ENCODE peak calls at places on chromosomes 12 and 14, in four cellular contexts. One of them, this sample, is unnamed.

GRCh38 chr12:12518919-12519318 is 43.7 kb downstream of the DUSP16 start:
- DNase-seq in stomach: no peak
- DNase-seq in neural crest cell: no peak
- DNase-seq in GM12865: no peak
- DNase-seq in this sample: peak

GRCh38 chr12:127239781-127240180 is 1027.2 kb upstream of the TMEM132C start:
- DNase-seq in stomach: no peak
- DNase-seq in neural crest cell: no peak
- DNase-seq in GM12865: no peak
- DNase-seq in this sample: no peak

GRCh38 chr14:36829547-36829946 is 167.9 kb downstream of the PAX9 start:
- DNase-seq in stomach: no peak
- DNase-seq in neural crest cell: no peak
- DNase-seq in GM12865: no peak
- DNase-seq in this sample: no peak

GRCh38 chr12:128662106-128662505 is 161.7 kb downstream of the SLC15A4 start:
- DNase-seq in stomach: no peak
- DNase-seq in neural crest cell: no peak
- DNase-seq in GM12865: no peak
- DNase-seq in this sample: no peak

GRCh38 chr14:101665478-101666078 is 95.9 kb upstream of the PPP2R5C start:
- DNase-seq in stomach: no peak
- DNase-seq in neural crest cell: peak
- DNase-seq in GM12865: peak
- DNase-seq in this sample: peak

GRCh38 chr12:69036999-69037398 is 104.0 kb upstream of the CPM start:
- DNase-seq in stomach: no peak
- DNase-seq in neural crest cell: no peak
- DNase-seq in GM12865: no peak
- DNase-seq in this sample: no peak

GRCh38 chr14:74080820-74081460 is 3.3 kb downstream of the ALDH6A1 start:
- DNase-seq in stomach: no peak
- DNase-seq in neural crest cell: no peak
- DNase-seq in GM12865: no peak
- DNase-seq in this sample: no peak

GRCh38 chr12:100674009-100674888 is 100.8 kb downstream of the GAS2L3 start:
- DNase-seq in stomach: no peak
- DNase-seq in neural crest cell: no peak
- DNase-seq in GM12865: no peak
- DNase-seq in this sample: no peak

GRCh38 chr12:131699434-131699833 is 11.5 kb upstream of the SFSWAP start:
- DNase-seq in stomach: no peak
- DNase-seq in neural crest cell: no peak
- DNase-seq in GM12865: no peak
- DNase-seq in this sample: no peak

GRCh38 chr14:57845802-57846531 is 19.9 kb downstream of the SLC35F4 start:
- DNase-seq in stomach: no peak
- DNase-seq in neural crest cell: no peak
- DNase-seq in GM12865: no peak
- DNase-seq in this sample: no peak

GRCh38 chr14:78763746-78764145 is 593.6 kb downstream of the NRXN3 start:
- DNase-seq in stomach: no peak
- DNase-seq in neural crest cell: no peak
- DNase-seq in GM12865: no peak
- DNase-seq in this sample: no peak

GRCh38 chr12:79886917-79887519 is 47.9 kb downstream of the PPP1R12A start:
- DNase-seq in stomach: no peak
- DNase-seq in neural crest cell: no peak
- DNase-seq in GM12865: peak
- DNase-seq in this sample: peak

GRCh38 chr14:67166450-67166853 is 22.8 kb upstream of the GARIN2 start:
- DNase-seq in stomach: no peak
- DNase-seq in neural crest cell: peak
- DNase-seq in GM12865: peak
- DNase-seq in this sample: peak

GRCh38 chr12:68425998-68426397 is 93.8 kb upstream of the MDM1 start:
- DNase-seq in stomach: no peak
- DNase-seq in neural crest cell: no peak
- DNase-seq in GM12865: no peak
- DNase-seq in this sample: peak

GRCh38 chr12:59600174-59600573 is 4.3 kb downstream of the SLC16A7 start:
- DNase-seq in stomach: no peak
- DNase-seq in neural crest cell: no peak
- DNase-seq in GM12865: no peak
- DNase-seq in this sample: no peak

GRCh38 chr12:18690653-18691052 is 47.2 kb downstream of the PLCZ1 start:
- DNase-seq in stomach: no peak
- DNase-seq in neural crest cell: no peak
- DNase-seq in GM12865: no peak
- DNase-seq in this sample: peak

GRCh38 chr12:84874125-84874824 is 38.3 kb downstream of the SLC6A15 start:
- DNase-seq in stomach: no peak
- DNase-seq in neural crest cell: no peak
- DNase-seq in GM12865: peak
- DNase-seq in this sample: peak

GRCh38 chr12:123106640-123107359 is 44.1 kb downstream of the PITPNM2 start:
- DNase-seq in stomach: no peak
- DNase-seq in neural crest cell: no peak
- DNase-seq in GM12865: peak
- DNase-seq in this sample: no peak

GRCh38 chr14:63562414-63562813 is 19.2 kb upstream of the PPP2R5E start:
- DNase-seq in stomach: no peak
- DNase-seq in neural crest cell: no peak
- DNase-seq in GM12865: no peak
- DNase-seq in this sample: no peak

GRCh38 chr12:14273911-14274306 is 91.6 kb upstream of the ATF7IP start:
- DNase-seq in stomach: no peak
- DNase-seq in neural crest cell: no peak
- DNase-seq in GM12865: peak
- DNase-seq in this sample: no peak

GRCh38 chr14:79837699-79838098 is 373.6 kb downstream of the DIO2 start:
- DNase-seq in stomach: no peak
- DNase-seq in neural crest cell: no peak
- DNase-seq in GM12865: no peak
- DNase-seq in this sample: no peak

GRCh38 chr14:103445783-103446182 is 60.6 kb downstream of the MARK3 start:
- DNase-seq in stomach: no peak
- DNase-seq in neural crest cell: no peak
- DNase-seq in GM12865: no peak
- DNase-seq in this sample: no peak

GRCh38 chr12:14424545-14424944 is 59.1 kb downstream of the ATF7IP start:
- DNase-seq in stomach: no peak
- DNase-seq in neural crest cell: no peak
- DNase-seq in GM12865: no peak
- DNase-seq in this sample: no peak

GRCh38 chr12:59615392-59616165 is 19.8 kb downstream of the SLC16A7 start:
- DNase-seq in stomach: peak
- DNase-seq in neural crest cell: no peak
- DNase-seq in GM12865: no peak
- DNase-seq in this sample: no peak

GRCh38 chr14:69327507-69327906 is 67.5 kb downstream of the GALNT16 start:
- DNase-seq in stomach: no peak
- DNase-seq in neural crest cell: no peak
- DNase-seq in GM12865: no peak
- DNase-seq in this sample: no peak

GRCh38 chr12:51888316-51889215 is 663 bp downstream of the ANKRD33 start:
- DNase-seq in stomach: no peak
- DNase-seq in neural crest cell: no peak
- DNase-seq in GM12865: no peak
- DNase-seq in this sample: no peak

GRCh38 chr12:49232940-49233841 is 31.7 kb upstream of the TUBA1C start:
- DNase-seq in stomach: peak
- DNase-seq in neural crest cell: peak
- DNase-seq in GM12865: no peak
- DNase-seq in this sample: no peak

GRCh38 chr12:3458041-3458440 is 33.0 kb upstream of the PRMT8 start:
- DNase-seq in stomach: no peak
- DNase-seq in neural crest cell: no peak
- DNase-seq in GM12865: no peak
- DNase-seq in this sample: no peak

GRCh38 chr12:124039276-124039675 is 66.3 kb downstream of the ZNF664 start:
- DNase-seq in stomach: no peak
- DNase-seq in neural crest cell: no peak
- DNase-seq in GM12865: no peak
- DNase-seq in this sample: peak

GRCh38 chr12:95582230-95583058 is 31.2 kb upstream of the USP44 start:
- DNase-seq in stomach: no peak
- DNase-seq in neural crest cell: no peak
- DNase-seq in GM12865: no peak
- DNase-seq in this sample: no peak

GRCh38 chr14:23579739-23580138 is 1.1 kb upstream of the JPH4 start:
- DNase-seq in stomach: no peak
- DNase-seq in neural crest cell: no peak
- DNase-seq in GM12865: no peak
- DNase-seq in this sample: no peak

GRCh38 chr12:124567035-124567672 is at the start of gene NCOR2:
- DNase-seq in stomach: no peak
- DNase-seq in neural crest cell: peak
- DNase-seq in GM12865: peak
- DNase-seq in this sample: no peak

GRCh38 chr12:6200266-6201198 is at the start of gene CD9:
- DNase-seq in stomach: peak
- DNase-seq in neural crest cell: no peak
- DNase-seq in GM12865: no peak
- DNase-seq in this sample: no peak

GRCh38 chr12:12613334-12613733 is 1.7 kb downstream of the CREBL2 start:
- DNase-seq in stomach: no peak
- DNase-seq in neural crest cell: no peak
- DNase-seq in GM12865: peak
- DNase-seq in this sample: no peak

GRCh38 chr12:25975179-25975578 is 16.7 kb downstream of the RASSF8 start:
- DNase-seq in stomach: no peak
- DNase-seq in neural crest cell: no peak
- DNase-seq in GM12865: no peak
- DNase-seq in this sample: no peak

GRCh38 chr12:25970082-25970481 is 11.6 kb downstream of the RASSF8 start:
- DNase-seq in stomach: no peak
- DNase-seq in neural crest cell: no peak
- DNase-seq in GM12865: no peak
- DNase-seq in this sample: no peak

GRCh38 chr12:25972783-25973182 is 14.3 kb downstream of the RASSF8 start:
- DNase-seq in stomach: no peak
- DNase-seq in neural crest cell: no peak
- DNase-seq in GM12865: no peak
- DNase-seq in this sample: no peak

GRCh38 chr12:25971675-25972035 is 13.2 kb downstream of the RASSF8 start:
- DNase-seq in stomach: no peak
- DNase-seq in neural crest cell: no peak
- DNase-seq in GM12865: no peak
- DNase-seq in this sample: no peak

DNA sequence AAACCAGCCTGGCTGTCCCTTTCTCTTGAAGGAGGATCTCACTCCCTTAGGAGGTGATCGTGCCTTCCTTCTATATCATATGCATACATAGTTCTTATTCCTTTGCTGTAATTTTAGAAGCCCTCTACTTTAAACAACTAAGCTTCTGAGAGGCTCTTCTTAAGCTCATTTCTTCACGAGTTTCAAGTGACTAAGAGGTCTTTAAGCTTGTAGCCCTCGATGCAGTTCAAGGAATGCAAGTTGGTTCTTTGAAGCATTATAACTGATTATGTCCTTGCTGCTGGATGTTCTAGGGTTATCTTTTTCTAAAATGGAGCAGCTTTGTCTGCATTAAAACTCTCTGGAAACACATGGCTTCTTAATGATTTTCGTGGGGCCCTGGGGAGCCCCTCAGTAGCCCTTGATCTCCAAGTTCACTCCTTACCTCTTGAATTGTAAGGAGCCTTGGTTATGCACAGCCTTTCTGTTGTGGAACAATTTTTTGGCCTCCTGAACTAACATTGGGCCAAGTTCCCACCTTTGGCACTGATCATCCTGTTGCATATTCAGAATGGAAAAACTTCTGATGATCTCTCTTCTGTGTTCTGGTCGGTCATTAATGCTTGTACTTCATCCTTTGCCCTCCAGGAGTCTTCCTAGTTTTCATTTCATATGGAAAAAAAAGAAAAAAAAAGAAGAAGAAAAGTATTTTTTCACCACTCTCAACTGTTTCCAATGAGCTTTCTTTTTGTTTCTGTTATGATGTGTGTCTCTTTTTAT is 12.6 kb downstream of the RASSF8 start:
- DNase-seq in stomach: no peak
- DNase-seq in neural crest cell: no peak
- DNase-seq in GM12865: no peak
- DNase-seq in this sample: no peak
- TF ChIP-seq CTCF in stomach: no peak
- TF ChIP-seq CTCF in neural crest cell: peak
- TF ChIP-seq CTCF in GM12865: no peak
- TF ChIP-seq CTCF in this sample: peak

GRCh38 chr14:100500128-100500527 is 87.1 kb downstream of the BEGAIN start:
- DNase-seq in stomach: no peak
- DNase-seq in neural crest cell: no peak
- DNase-seq in GM12865: no peak
- DNase-seq in this sample: no peak
- TF ChIP-seq CTCF in stomach: no peak
- TF ChIP-seq CTCF in neural crest cell: no peak
- TF ChIP-seq CTCF in GM12865: no peak
- TF ChIP-seq CTCF in this sample: no peak

GRCh38 chr12:116202940-116203339 is 74.6 kb downstream of the MED13L start:
- DNase-seq in stomach: no peak
- DNase-seq in neural crest cell: no peak
- DNase-seq in GM12865: no peak
- DNase-seq in this sample: no peak
- TF ChIP-seq CTCF in stomach: no peak
- TF ChIP-seq CTCF in neural crest cell: peak
- TF ChIP-seq CTCF in GM12865: no peak
- TF ChIP-seq CTCF in this sample: peak

DNA sequence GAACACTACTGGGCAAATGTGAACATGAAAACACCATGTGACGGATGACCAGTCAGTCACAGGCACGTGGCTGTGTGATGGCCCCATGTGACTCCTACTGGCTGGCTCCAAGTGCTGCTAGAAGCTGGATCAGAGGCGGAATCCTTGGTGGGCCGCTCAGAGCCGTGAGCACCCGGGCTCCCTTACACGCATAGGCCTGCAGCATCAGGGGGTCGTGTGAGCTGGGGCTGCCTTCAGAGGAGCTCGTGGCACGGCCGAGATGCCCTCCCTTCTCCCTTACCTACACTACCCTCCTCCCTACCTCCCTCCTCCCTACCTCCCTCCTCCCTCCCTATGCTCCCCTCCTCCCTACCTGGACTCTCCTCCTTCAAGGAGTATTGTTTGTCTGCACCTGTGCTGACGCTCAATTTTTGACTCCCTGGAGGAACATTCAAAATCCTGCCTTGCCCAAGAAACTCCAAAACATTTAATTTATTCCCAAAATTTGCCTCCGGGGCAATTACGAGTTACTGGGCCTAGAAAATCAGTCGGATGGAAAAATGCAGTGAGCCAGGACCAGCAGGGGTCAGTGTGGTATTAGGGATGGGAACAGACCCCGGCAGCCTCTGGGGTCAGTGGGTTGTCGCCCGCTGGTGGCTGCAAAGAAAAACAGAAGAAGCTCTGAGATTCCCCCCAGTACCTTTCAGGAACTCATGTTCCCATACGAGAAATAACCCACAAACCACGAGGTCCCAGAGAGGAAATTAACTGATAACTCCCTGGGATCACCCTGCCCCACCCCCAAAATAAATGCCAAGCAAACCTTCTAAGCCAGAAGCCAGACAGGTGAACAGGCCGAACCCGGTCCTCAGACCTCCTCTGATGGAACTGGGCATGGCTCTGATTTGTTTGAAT is 61.3 kb downstream of the C14orf132 start:
- DNase-seq in stomach: peak
- DNase-seq in neural crest cell: peak
- DNase-seq in GM12865: peak
- DNase-seq in this sample: peak
- TF ChIP-seq CTCF in stomach: no peak
- TF ChIP-seq CTCF in neural crest cell: peak
- TF ChIP-seq CTCF in GM12865: peak
- TF ChIP-seq CTCF in this sample: peak